ENCODE peak calls at places on chromosomes 11 and 22, in five cellular contexts. C, R, H, Y and V are unnamed samples.

GRCh38 chr11:117221775-117222517 is 9.9 kb downstream of the PCSK7 start:
- DNase-seq in H (no peak), C (no peak), Y (peak; percentile 90), R (peak; percentile 60), V (peak; percentile 87)

GRCh38 chr11:36078686-36079055 is 134.8 kb downstream of the LDLRAD3 start:
- DNase-seq in H (no peak), R (no peak), Y (no peak), C (no peak), V (no peak)

GRCh38 chr11:124605719-124606118 is 5.5 kb upstream of the PANX3 start:
- DNase-seq in C (no peak), H (no peak), Y (no peak), R (no peak), V (no peak)

GRCh38 chr11:1486054-1486825 is at the start of gene MOB2:
- DNase-seq in R (peak; percentile 83), H (no peak), Y (no peak), C (no peak), V (no peak)

GRCh38 chr11:86760577-86760976 is 39.8 kb upstream of the PRSS23 start:
- DNase-seq in Y (no peak), R (no peak), C (no peak), H (no peak), V (no peak)

GRCh38 chr11:86115542-86116385 is 46.9 kb upstream of the PICALM start:
- DNase-seq in Y (no peak), H (no peak), C (no peak), R (no peak), V (peak; percentile 30)

GRCh38 chr11:724733-725386 is 18.8 kb downstream of the EPS8L2 start:
- DNase-seq in R (no peak), H (no peak), C (no peak), Y (no peak), V (no peak)

GRCh38 chr11:1862588-1863351 is 9.9 kb downstream of the LSP1 start:
- DNase-seq in C (peak; percentile 33), R (no peak), H (peak; percentile 36), Y (no peak), V (peak; percentile 87)

GRCh38 chr11:79119491-79120284 is 321.1 kb downstream of the TENM4 start:
- DNase-seq in C (no peak), R (no peak), Y (no peak), H (no peak), V (no peak)

GRCh38 chr11:28231475-28231874 is 123.3 kb downstream of the METTL15 start:
- DNase-seq in H (no peak), Y (no peak), C (no peak), R (no peak), V (peak; percentile 2)

GRCh38 chr11:120391297-120391696 is 55.1 kb downstream of the ARHGEF12 start:
- DNase-seq in H (no peak), C (no peak), R (no peak), Y (no peak), V (no peak)

GRCh38 chr11:44789466-44789865 is 62.7 kb downstream of the TSPAN18 start:
- DNase-seq in C (no peak), R (no peak), Y (no peak), H (no peak), V (no peak)

GRCh38 chr11:70581991-70582885 is 183.9 kb downstream of the CTTN start:
- DNase-seq in C (no peak), R (no peak), Y (no peak), H (no peak), V (no peak)

GRCh38 chr11:14422052-14422813 is 63.2 kb upstream of the RRAS2 start:
- DNase-seq in Y (peak; percentile 44), C (peak; percentile 45), H (peak; percentile 100), R (peak; percentile 57), V (peak; percentile 91)

GRCh38 chr11:134794192-134794591 is 382.1 kb upstream of the B3GAT1 start:
- DNase-seq in C (no peak), R (no peak), Y (no peak), H (no peak), V (no peak)

GRCh38 chr11:65224939-65225283 is 36.9 kb upstream of the POLA2 start:
- DNase-seq in Y (peak; percentile 50), H (peak; percentile 68), R (peak; percentile 56), C (peak; percentile 36), V (peak; percentile 80)

GRCh38 chr11:102810943-102811528 is 13.1 kb upstream of the MMP1 start:
- DNase-seq in Y (no peak), H (peak; percentile 18), C (no peak), R (no peak), V (peak; percentile 55)

GRCh38 chr11:10809373-10810199 is 860 bp upstream of the EIF4G2 start:
- DNase-seq in R (no peak), C (peak; percentile 19), H (peak; percentile 79), Y (peak; percentile 34), V (peak; percentile 69)

GRCh38 chr22:37778370-37779009 is 29.2 kb upstream of the GCAT start:
- DNase-seq in H (no peak), Y (no peak), R (no peak), C (no peak), V (no peak)

GRCh38 chr22:37784829-37785495 is 22.8 kb upstream of the GCAT start:
- DNase-seq in Y (no peak), H (no peak), C (peak; percentile 74), R (peak; percentile 75), V (peak; percentile 61)

GRCh38 chr22:37781434-37782059 is 26.2 kb upstream of the GCAT start:
- DNase-seq in C (no peak), R (no peak), H (no peak), Y (no peak), V (no peak)

GRCh38 chr22:37777122-37777687 is 30.5 kb upstream of the GCAT start:
- DNase-seq in R (peak; percentile 85), Y (peak; percentile 32), C (peak; percentile 84), H (peak; percentile 49), V (peak; percentile 97)

GRCh38 chr22:37782340-37783168 is 25.2 kb upstream of the GCAT start:
- DNase-seq in H (no peak), C (peak; percentile 97), R (no peak), Y (no peak), V (peak; percentile 78)
- TF ChIP-seq CTCF in H (peak; percentile 41), C (peak; percentile 71), R (no peak), Y (no peak), V (peak; percentile 23)

DNA sequence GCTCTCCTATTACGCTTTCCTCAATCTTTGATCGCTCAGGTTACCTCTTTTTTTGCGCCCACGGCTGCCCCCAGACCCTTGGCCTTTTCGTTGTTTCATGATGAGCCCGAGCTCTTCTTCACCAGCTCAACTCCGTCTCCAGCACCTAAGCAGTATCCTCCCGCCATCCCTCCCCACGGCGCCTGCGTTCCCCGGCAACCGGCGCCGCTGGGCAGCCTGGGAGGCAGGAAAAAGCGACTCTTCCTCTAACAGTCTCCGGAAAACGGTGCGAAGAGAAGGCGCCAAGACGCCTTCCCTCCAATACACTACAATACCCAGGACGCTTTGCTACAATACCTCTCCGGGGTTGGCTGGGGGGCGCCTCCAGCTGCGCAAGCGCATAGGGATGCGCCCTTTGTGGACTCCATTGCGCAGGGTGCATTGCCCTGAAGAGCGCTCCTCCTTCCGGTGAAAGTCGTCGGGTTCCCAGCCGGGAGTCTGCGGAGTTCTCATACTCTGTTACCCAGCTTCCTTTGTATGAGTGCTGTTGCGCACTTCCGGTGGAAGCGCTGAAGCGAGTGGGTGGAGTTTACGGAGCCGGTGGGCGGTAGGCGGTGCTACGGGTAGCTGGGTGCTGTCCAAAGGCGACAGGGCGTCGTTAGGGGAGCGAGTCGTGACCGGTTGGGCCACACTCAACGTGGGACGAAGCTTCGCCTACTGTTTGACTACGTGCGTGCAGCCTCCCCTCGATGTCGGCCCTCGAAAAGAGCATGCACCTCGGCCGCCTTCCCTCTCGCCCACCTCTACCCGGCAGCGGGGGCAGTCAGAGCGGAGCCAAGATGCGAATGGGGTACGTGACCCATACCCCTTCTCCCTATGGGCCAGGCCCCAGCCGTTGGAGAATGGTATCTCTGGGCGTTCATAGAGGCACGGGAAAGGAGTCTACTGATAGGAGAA is at the start of the genes C2CD3 and PPME1:
- DNase-seq in Y (peak; percentile 93), H (peak; percentile 99), C (peak; percentile 99), R (peak; percentile 98), V (peak; percentile 99)
- TF ChIP-seq CTCF in Y (peak; percentile 65), H (peak; percentile 46), C (no peak), R (no peak), V (peak; percentile 29)

GRCh38 chr22:30821381-30821780 is 126.7 kb downstream of the OSBP2 start:
- DNase-seq in R (no peak), Y (no peak), C (no peak), H (no peak), V (no peak)

GRCh38 chr22:30821863-30822215 is 127.2 kb downstream of the OSBP2 start:
- DNase-seq in R (no peak), Y (no peak), C (no peak), H (no peak), V (no peak)

GRCh38 chr22:30813936-30814335 is 119.3 kb downstream of the OSBP2 start:
- DNase-seq in R (no peak), H (no peak), C (no peak), Y (no peak), V (no peak)

DNA sequence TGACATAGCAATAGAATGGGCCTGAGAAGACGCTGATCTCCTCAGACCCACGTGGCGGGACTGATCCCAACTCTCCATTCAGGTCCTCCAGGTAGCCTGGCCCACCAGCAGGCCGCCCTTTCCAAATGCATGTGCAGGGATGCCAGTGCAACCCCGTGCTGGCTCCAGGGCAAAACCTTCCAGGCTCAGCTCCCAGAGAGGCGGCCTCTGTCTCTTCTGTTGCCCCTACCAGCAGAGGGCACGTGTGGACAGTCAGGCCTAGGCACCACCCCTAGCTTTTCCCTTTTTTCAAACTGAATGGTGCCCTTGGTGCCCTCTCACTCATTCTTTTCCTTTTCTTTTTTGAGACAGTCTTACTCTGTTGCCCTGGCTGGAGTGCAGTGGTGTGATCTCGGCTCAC is 121.7 kb downstream of the OSBP2 start:
- DNase-seq in Y (no peak), R (no peak), C (no peak), H (no peak), V (peak; percentile 23)
- TF ChIP-seq CTCF in Y (no peak), R (no peak), C (peak; percentile 51), H (peak; percentile 5), V (no peak)

GRCh38 chr11:119373059-119373875 is 8.2 kb downstream of the USP2 start:
- DNase-seq in Y (no peak), R (no peak), H (no peak), C (no peak), V (no peak)
- TF ChIP-seq CTCF in Y (no peak), R (no peak), H (no peak), C (no peak), V (no peak)

GRCh38 chr11:67776834-67777530 is 102.6 kb upstream of the ALDH3B2 start:
- DNase-seq in H (no peak), R (no peak), C (no peak), Y (no peak), V (no peak)

GRCh38 chr11:67780056-67780455 is 105.6 kb upstream of the ALDH3B2 start:
- DNase-seq in H (no peak), Y (no peak), C (no peak), R (no peak), V (no peak)
- TF ChIP-seq CTCF in H (no peak), Y (no peak), C (no peak), R (no peak), V (no peak)

GRCh38 chr22:18906896-18907295 is 776 bp downstream of the DGCR6 start:
- DNase-seq in C (no peak), Y (no peak), H (no peak), R (no peak), V (no peak)
- TF ChIP-seq CTCF in C (no peak), Y (no peak), H (no peak), R (no peak), V (no peak)